ENCODE peak calls at places on chromosomes 13 and 19, in nine cellular contexts. G is mucosa of descending colon, U is heart left ventricle, Q is fibroblast of lung, W is AG09309, E is A549, V is hepatocyte, D is IMR-90, L is thoracic aorta. F is an unnamed sample.

GRCh38 chr13:51674276-51674675 is 90.0 kb downstream of the WDFY2 start:
- DNase-seq in Q (no peak), W (no peak), U (no peak), D (no peak), L (no peak), E (no peak), V (peak; percentile 49), G (peak; percentile 60), F (no peak)

GRCh38 chr19:6887326-6887725 is at the start of gene ADGRE1:
- DNase-seq in U (no peak), V (no peak), G (peak; percentile 20), W (no peak), L (no peak), E (no peak), D (no peak), Q (no peak), F (no peak)

GRCh38 chr19:41426952-41427646 is at the start of gene B3GNT8:
- DNase-seq in W (no peak), V (peak; percentile 96), Q (peak; percentile 68), D (peak; percentile 34), L (peak; percentile 39), G (peak; percentile 92), U (peak; percentile 92), E (no peak), F (no peak)

GRCh38 chr13:107665926-107666458 is 549.3 kb downstream of the LIG4 start:
- DNase-seq in E (no peak), W (no peak), D (peak; percentile 54), U (no peak), L (no peak), V (no peak), Q (no peak), G (no peak), F (no peak)

GRCh38 chr13:23087884-23088283 is 92.9 kb upstream of the SGCG start:
- DNase-seq in Q (peak; percentile 31), U (no peak), E (peak; percentile 13), L (no peak), W (no peak), V (peak; percentile 32), G (peak; percentile 37), D (peak; percentile 20), F (no peak)

GRCh38 chr13:48804836-48805601 is 151.3 kb downstream of the CYSLTR2 start:
- DNase-seq in Q (peak; percentile 73), V (no peak), L (no peak), E (no peak), D (no peak), G (no peak), U (no peak), W (no peak), F (no peak)

GRCh38 chr13:72258340-72258981 is 391.5 kb upstream of the DACH1 start:
- DNase-seq in Q (no peak), G (no peak), V (no peak), E (no peak), L (no peak), W (no peak), D (no peak), U (no peak), F (no peak)

GRCh38 chr13:30147380-30147779 is 160.0 kb downstream of the KATNAL1 start:
- DNase-seq in E (no peak), D (no peak), W (no peak), Q (no peak), U (no peak), V (no peak), G (no peak), L (no peak), F (no peak)

GRCh38 chr13:90498816-90499215 is 848.7 kb upstream of the MIR17HG start:
- DNase-seq in V (no peak), Q (no peak), D (no peak), U (no peak), G (no peak), L (no peak), W (no peak), E (no peak), F (no peak)

GRCh38 chr13:55999709-56000108 is 1141.0 kb upstream of the PRR20A start:
- DNase-seq in W (no peak), Q (no peak), V (peak; percentile 8), E (no peak), G (no peak), D (no peak), L (no peak), U (no peak), F (no peak)

GRCh38 chr13:109924376-109924775 is 138.0 kb upstream of the IRS2 start:
- DNase-seq in E (no peak), U (no peak), W (no peak), V (no peak), D (no peak), Q (no peak), L (no peak), G (no peak), F (no peak)

GRCh38 chr13:49585220-49586157 is at the start of gene RCBTB1:
- DNase-seq in U (peak; percentile 71), E (peak; percentile 69), G (peak; percentile 80), V (peak; percentile 89), D (peak; percentile 45), L (peak; percentile 8), Q (peak; percentile 58), W (no peak), F (peak; percentile 90)

GRCh38 chr13:33279414-33279813 is 6.1 kb downstream of the STARD13 start:
- DNase-seq in W (no peak), G (peak; percentile 74), U (no peak), D (no peak), V (no peak), L (no peak), Q (no peak), E (no peak), F (no peak)

GRCh38 chr13:102913924-102914628 is 68.2 kb downstream of the ERCC5 start:
- DNase-seq in G (peak; percentile 32), Q (peak; percentile 61), U (no peak), W (no peak), L (no peak), D (peak; percentile 16), V (no peak), E (no peak), F (no peak)

GRCh38 chr13:52011690-52012511 is at the start of gene ALG11:
- DNase-seq in L (peak; percentile 96), G (peak; percentile 100), E (peak; percentile 86), W (peak; percentile 90), Q (peak; percentile 97), U (peak; percentile 99), V (peak; percentile 99), D (peak; percentile 97), F (no peak)

GRCh38 chr19:492091-492531 is 4.2 kb upstream of the MADCAM1 start:
- DNase-seq in L (no peak), D (no peak), Q (no peak), U (no peak), W (no peak), E (no peak), V (peak; percentile 33), G (no peak), F (no peak)

GRCh38 chr13:73987618-73988017 is 146.6 kb downstream of the KLF12 start:
- DNase-seq in Q (no peak), L (no peak), U (no peak), E (no peak), D (no peak), W (no peak), V (no peak), G (no peak), F (no peak)

GRCh38 chr13:31168736-31169135 is 7.0 kb upstream of the HSPH1 start:
- DNase-seq in E (no peak), D (no peak), W (no peak), V (no peak), Q (no peak), U (no peak), G (peak; percentile 57), L (no peak), F (no peak)

GRCh38 chr19:15456871-15457700 is 7.3 kb downstream of the RASAL3 start:
- DNase-seq in V (peak; percentile 43), W (no peak), Q (no peak), D (no peak), U (no peak), G (peak; percentile 67), L (no peak), E (no peak), F (no peak)

GRCh38 chr19:14843587-14843986 is 5.1 kb downstream of the OR7A10 start:
- DNase-seq in G (no peak), U (no peak), E (no peak), Q (no peak), V (no peak), W (no peak), D (no peak), L (no peak), F (no peak)

GRCh38 chr13:95256086-95256485 is 45.2 kb downstream of the ABCC4 start:
- DNase-seq in V (no peak), D (peak; percentile 97), G (no peak), W (peak; percentile 61), Q (peak; percentile 76), U (no peak), E (peak; percentile 39), L (no peak), F (no peak)

GRCh38 chr13:80798576-80799133 is 457.7 kb upstream of the SPRY2 start:
- DNase-seq in G (no peak), V (no peak), D (no peak), E (no peak), L (no peak), U (no peak), W (no peak), Q (peak; percentile 57), F (no peak)
- H3K4me3 ChIP-seq in G (no peak overlapping the region), V (no peak overlapping the region), D (no peak overlapping the region), E (no peak overlapping the region), L (no peak overlapping the region), U (no peak overlapping the region), W (no peak overlapping the region), Q (no peak overlapping the region), F (no peak overlapping the region)

DNA sequence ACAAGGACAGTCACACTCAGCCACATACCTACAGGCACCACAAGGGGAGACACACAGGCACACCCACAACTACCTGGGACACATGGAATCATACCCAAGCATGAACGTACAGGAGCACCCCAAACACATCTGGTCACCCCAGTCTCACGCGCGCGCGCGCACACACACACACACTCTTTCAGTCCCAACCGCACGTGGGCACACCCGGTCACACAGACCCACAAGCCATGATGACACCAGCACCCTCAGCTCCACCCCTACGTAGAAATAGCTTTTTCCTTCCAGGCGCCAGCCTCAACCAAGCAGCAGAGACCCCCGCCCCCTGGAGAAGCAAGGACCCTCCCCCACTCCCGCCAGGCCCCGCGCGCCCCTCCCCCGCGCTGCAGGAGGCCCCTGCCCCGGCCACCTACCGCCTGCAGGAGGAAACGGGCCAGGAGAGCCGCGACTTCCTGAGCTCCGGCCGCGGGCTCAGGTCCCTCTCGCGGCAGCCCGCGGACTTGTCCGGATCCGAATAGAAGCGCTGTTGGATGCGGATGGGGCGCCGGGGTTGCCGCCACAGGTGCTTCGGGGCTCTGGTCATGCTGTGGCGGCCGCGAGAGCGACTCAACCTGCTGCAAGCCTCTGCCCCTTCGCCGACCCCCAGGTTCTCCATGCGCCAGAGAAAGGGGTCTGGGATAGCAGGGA is 6.4 kb upstream of the PDE4C start:
- DNase-seq in U (no peak), G (no peak), L (no peak), V (peak; percentile 57), D (no peak), Q (no peak), E (no peak), W (no peak), F (no peak)
- H3K4me3 ChIP-seq in U (no peak overlapping the region), G (no peak overlapping the region), L (no peak overlapping the region), V (no peak overlapping the region), D (no peak overlapping the region), Q (no peak overlapping the region), E (no peak overlapping the region), W (no peak overlapping the region), F (no peak overlapping the region)

GRCh38 chr19:12689581-12690216 is 1.9 kb downstream of the GNG14 start:
- DNase-seq in D (no peak), G (no peak), V (no peak), Q (no peak), W (no peak), E (no peak), L (no peak), U (no peak), F (no peak)
- H3K4me3 ChIP-seq in D (no peak overlapping the region), G (no peak overlapping the region), V (no peak overlapping the region), Q (no peak overlapping the region), W (no peak overlapping the region), E (no peak overlapping the region), L (no peak overlapping the region), U (no peak overlapping the region), F (no peak overlapping the region)

GRCh38 chr19:3881272-3882040 is 971 bp downstream of the ATCAY start:
- DNase-seq in V (no peak), E (no peak), G (no peak), W (no peak), L (no peak), D (no peak), U (no peak), Q (no peak), F (no peak)
- H3K4me3 ChIP-seq in V (no peak overlapping the region), E (no peak overlapping the region), G (no peak overlapping the region), W (no peak overlapping the region), L (no peak overlapping the region), D (no peak overlapping the region), U (no peak overlapping the region), Q (no peak overlapping the region), F (peak overlapping the region; percentile 0)

F was measured in vagina.